ENCODE peak calls at places on chromosome X, in five cellular contexts. One of them, this sample, is unnamed.
A peak's percentile ranks its signal among the peaks of the same experiment; 100 is the strongest.

GRCh38 chrX:122546269-122546668 is 637.8 kb upstream of the GRIA3 start:
- DNase-seq in OCI-LY7: no peak
- DNase-seq in hepatocyte: no peak
- DNase-seq in neuronal stem cell: no peak
- DNase-seq in H9: no peak
- DNase-seq in this sample: no peak

GRCh38 chrX:3345281-3346081 is 971 bp downstream of the MXRA5 start:
- DNase-seq in OCI-LY7: no peak
- DNase-seq in hepatocyte: peak; percentile 66
- DNase-seq in neuronal stem cell: peak; percentile 23
- DNase-seq in H9: peak; percentile 61
- DNase-seq in this sample: peak; percentile 78

GRCh38 chrX:68299923-68300322 is 133.4 kb downstream of the OPHN1 start:
- DNase-seq in OCI-LY7: no peak
- DNase-seq in hepatocyte: no peak
- DNase-seq in neuronal stem cell: no peak
- DNase-seq in H9: no peak
- DNase-seq in this sample: no peak

GRCh38 chrX:65093658-65094057 is 117.4 kb upstream of the ZC4H2 start:
- DNase-seq in OCI-LY7: no peak
- DNase-seq in hepatocyte: no peak
- DNase-seq in neuronal stem cell: no peak
- DNase-seq in H9: no peak
- DNase-seq in this sample: no peak

GRCh38 chrX:21373637-21374162 is 518 bp upstream of the CNKSR2 start:
- DNase-seq in OCI-LY7: no peak
- DNase-seq in hepatocyte: no peak
- DNase-seq in neuronal stem cell: no peak
- DNase-seq in H9: peak; percentile 28
- DNase-seq in this sample: peak; percentile 20

GRCh38 chrX:13287816-13288215 is 32.0 kb downstream of the ATXN3L start:
- DNase-seq in OCI-LY7: no peak
- DNase-seq in hepatocyte: no peak
- DNase-seq in neuronal stem cell: no peak
- DNase-seq in H9: no peak
- DNase-seq in this sample: peak; percentile 66

GRCh38 chrX:15675490-15675921 is 10.9 kb upstream of the CLTRN start:
- DNase-seq in OCI-LY7: peak; percentile 80
- DNase-seq in hepatocyte: peak; percentile 88
- DNase-seq in neuronal stem cell: peak; percentile 74
- DNase-seq in H9: peak; percentile 79
- DNase-seq in this sample: peak; percentile 85

GRCh38 chrX:128106630-128107029 is 54.4 kb upstream of the ACTRT1 start:
- DNase-seq in OCI-LY7: peak; percentile 0
- DNase-seq in hepatocyte: peak; percentile 22
- DNase-seq in neuronal stem cell: peak; percentile 8
- DNase-seq in H9: peak; percentile 28
- DNase-seq in this sample: peak; percentile 70

GRCh38 chrX:45011131-45011530 is 138.1 kb downstream of the KDM6A start:
- DNase-seq in OCI-LY7: no peak
- DNase-seq in hepatocyte: no peak
- DNase-seq in neuronal stem cell: no peak
- DNase-seq in H9: no peak
- DNase-seq in this sample: no peak

GRCh38 chrX:150508018-150508417 is 60.4 kb upstream of the MTM1 start:
- DNase-seq in OCI-LY7: no peak
- DNase-seq in hepatocyte: no peak
- DNase-seq in neuronal stem cell: no peak
- DNase-seq in H9: no peak
- DNase-seq in this sample: peak; percentile 1

GRCh38 chrX:94365736-94366135 is 691.7 kb downstream of the FAM133A start:
- DNase-seq in OCI-LY7: no peak
- DNase-seq in hepatocyte: no peak
- DNase-seq in neuronal stem cell: no peak
- DNase-seq in H9: no peak
- DNase-seq in this sample: peak; percentile 12

DNA sequence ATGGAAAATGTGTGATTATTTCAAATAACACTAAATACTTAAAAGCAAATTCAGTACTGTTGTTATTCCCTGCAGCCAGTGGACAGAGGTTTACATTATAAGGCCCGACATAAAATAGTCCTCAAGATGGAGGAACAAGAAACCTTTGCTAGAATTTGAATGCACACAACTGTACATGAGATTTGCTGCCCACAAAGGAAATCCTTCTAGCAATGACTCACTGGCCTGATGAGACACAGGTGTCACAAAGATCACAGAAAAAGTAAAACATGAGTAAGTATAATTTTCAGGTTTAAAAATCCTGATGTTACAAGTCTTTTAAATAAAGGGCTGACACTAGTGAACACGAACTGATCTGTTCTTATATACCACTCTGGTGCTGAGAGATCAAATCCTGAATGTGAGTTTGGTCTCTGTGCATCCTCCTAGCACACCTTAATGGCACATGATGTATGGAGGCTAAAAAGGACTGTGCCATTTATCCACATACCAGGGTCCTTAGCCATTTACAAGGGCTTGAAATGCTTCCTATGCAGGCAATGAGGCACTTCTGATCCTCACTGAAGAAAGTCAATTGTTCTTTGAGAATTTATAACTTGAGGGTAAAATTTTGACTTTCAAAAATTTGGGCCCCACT is 23.1 kb downstream of the MAP7D3 start:
- DNase-seq in OCI-LY7: no peak
- DNase-seq in hepatocyte: no peak
- DNase-seq in neuronal stem cell: no peak
- DNase-seq in H9: no peak
- DNase-seq in this sample: no peak
- H3K4me2 ChIP-seq in OCI-LY7: no peak overlapping the region
- H3K4me2 ChIP-seq in hepatocyte: no peak overlapping the region
- H3K4me2 ChIP-seq in neuronal stem cell: no peak overlapping the region
- H3K4me2 ChIP-seq in H9: no peak overlapping the region
- H3K4me2 ChIP-seq in this sample: no peak overlapping the region

DNA sequence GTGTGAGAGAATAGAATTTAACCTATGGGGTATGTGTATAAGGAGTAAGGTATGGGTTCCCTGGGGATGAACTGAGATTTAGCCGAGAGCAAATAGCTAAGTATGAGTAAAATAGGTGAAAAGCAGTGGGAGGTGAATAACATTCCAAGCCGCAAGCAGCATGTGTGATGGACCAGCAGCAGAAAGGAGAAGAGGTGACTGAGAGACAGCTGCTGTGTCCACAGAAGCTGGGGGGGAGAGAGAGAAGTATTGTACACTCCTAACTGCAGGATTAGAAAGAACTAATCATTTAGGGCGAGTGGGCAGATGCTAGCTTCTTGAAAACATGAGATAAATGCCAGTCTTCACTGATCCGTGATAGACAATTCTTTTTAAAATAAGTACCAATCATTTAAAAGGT is 296.0 kb downstream of the KLHL4 start:
- DNase-seq in OCI-LY7: no peak
- DNase-seq in hepatocyte: no peak
- DNase-seq in neuronal stem cell: no peak
- DNase-seq in H9: no peak
- DNase-seq in this sample: peak; percentile 26
- H3K4me2 ChIP-seq in OCI-LY7: no peak overlapping the region
- H3K4me2 ChIP-seq in hepatocyte: no peak overlapping the region
- H3K4me2 ChIP-seq in neuronal stem cell: no peak overlapping the region
- H3K4me2 ChIP-seq in H9: no peak overlapping the region
- H3K4me2 ChIP-seq in this sample: no peak overlapping the region

GRCh38 chrX:116111934-116112595 is 58.5 kb upstream of the AGTR2 start:
- DNase-seq in OCI-LY7: no peak
- DNase-seq in hepatocyte: no peak
- DNase-seq in neuronal stem cell: no peak
- DNase-seq in H9: no peak
- DNase-seq in this sample: no peak
- H3K4me2 ChIP-seq in OCI-LY7: no peak overlapping the region
- H3K4me2 ChIP-seq in hepatocyte: no peak overlapping the region
- H3K4me2 ChIP-seq in neuronal stem cell: no peak overlapping the region
- H3K4me2 ChIP-seq in H9: no peak overlapping the region
- H3K4me2 ChIP-seq in this sample: no peak overlapping the region

GRCh38 chrX:132958086-132958703 is at the start of gene HS6ST2:
- DNase-seq in OCI-LY7: no peak
- DNase-seq in hepatocyte: peak; percentile 35
- DNase-seq in neuronal stem cell: peak; percentile 27
- DNase-seq in H9: peak; percentile 48
- DNase-seq in this sample: peak; percentile 60
- H3K4me2 ChIP-seq in OCI-LY7: no peak within 1 kb of the TSS
- H3K4me2 ChIP-seq in hepatocyte: peak within 1 kb of the TSS; percentile 92
- H3K4me2 ChIP-seq in neuronal stem cell: peak within 1 kb of the TSS; percentile 69
- H3K4me2 ChIP-seq in H9: peak within 1 kb of the TSS; percentile 68
- H3K4me2 ChIP-seq in this sample: peak within 1 kb of the TSS; percentile 34

GRCh38 chrX:140432328-140433025 is 72.4 kb downstream of the SOX3 start:
- DNase-seq in OCI-LY7: no peak
- DNase-seq in hepatocyte: peak; percentile 15
- DNase-seq in neuronal stem cell: no peak
- DNase-seq in H9: no peak
- DNase-seq in this sample: no peak

GRCh38 chrX:140434347-140434746 is 70.5 kb downstream of the SOX3 start:
- DNase-seq in OCI-LY7: no peak
- DNase-seq in hepatocyte: no peak
- DNase-seq in neuronal stem cell: no peak
- DNase-seq in H9: no peak
- DNase-seq in this sample: peak; percentile 8

GRCh38 chrX:140439455-140439854 is 65.4 kb downstream of the SOX3 start:
- DNase-seq in OCI-LY7: no peak
- DNase-seq in hepatocyte: peak; percentile 49
- DNase-seq in neuronal stem cell: peak; percentile 76
- DNase-seq in H9: peak; percentile 84
- DNase-seq in this sample: peak; percentile 73

GRCh38 chrX:140431521-140431920 is 73.3 kb downstream of the SOX3 start:
- DNase-seq in OCI-LY7: no peak
- DNase-seq in hepatocyte: no peak
- DNase-seq in neuronal stem cell: no peak
- DNase-seq in H9: no peak
- DNase-seq in this sample: no peak

DNA sequence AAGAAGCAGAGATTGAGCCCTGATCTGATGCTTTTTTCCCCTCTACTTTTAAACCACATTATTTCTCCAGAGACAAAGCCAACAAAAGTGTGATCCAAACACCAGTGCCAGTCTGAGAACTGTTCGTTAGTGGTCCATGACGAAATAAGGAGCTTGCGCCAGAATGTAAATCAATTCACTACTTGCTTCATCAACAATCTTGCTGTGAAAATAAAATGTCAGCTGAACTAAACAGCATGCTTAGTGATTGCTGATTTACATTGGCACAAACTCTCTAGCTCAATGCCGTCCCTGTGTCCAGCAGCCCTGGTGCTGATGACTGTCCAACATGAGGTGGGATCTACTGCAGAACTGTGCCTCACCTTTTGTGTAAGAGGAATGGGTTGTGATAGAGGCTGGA is 71.3 kb downstream of the SOX3 start:
- DNase-seq in OCI-LY7: no peak
- DNase-seq in hepatocyte: no peak
- DNase-seq in neuronal stem cell: no peak
- DNase-seq in H9: no peak
- DNase-seq in this sample: no peak
- H3K4me2 ChIP-seq in OCI-LY7: no peak overlapping the region
- H3K4me2 ChIP-seq in hepatocyte: no peak overlapping the region
- H3K4me2 ChIP-seq in neuronal stem cell: no peak overlapping the region
- H3K4me2 ChIP-seq in H9: no peak overlapping the region
- H3K4me2 ChIP-seq in this sample: no peak overlapping the region

GRCh38 chrX:46561931-46562721 is 11.4 kb upstream of the CHST7 start:
- DNase-seq in OCI-LY7: peak; percentile 76
- DNase-seq in hepatocyte: no peak
- DNase-seq in neuronal stem cell: no peak
- DNase-seq in H9: no peak
- DNase-seq in this sample: no peak

GRCh38 chrX:46553935-46554334 is 8.7 kb upstream of the ZNF674 start:
- DNase-seq in OCI-LY7: no peak
- DNase-seq in hepatocyte: no peak
- DNase-seq in neuronal stem cell: no peak
- DNase-seq in H9: no peak
- DNase-seq in this sample: no peak

GRCh38 chrX:46554942-46555341 is 9.7 kb upstream of the ZNF674 start:
- DNase-seq in OCI-LY7: no peak
- DNase-seq in hepatocyte: no peak
- DNase-seq in neuronal stem cell: no peak
- DNase-seq in H9: no peak
- DNase-seq in this sample: no peak

GRCh38 chrX:46559062-46559461 is 13.8 kb upstream of the ZNF674 start:
- DNase-seq in OCI-LY7: no peak
- DNase-seq in hepatocyte: no peak
- DNase-seq in neuronal stem cell: no peak
- DNase-seq in H9: no peak
- DNase-seq in this sample: no peak
- H3K4me2 ChIP-seq in OCI-LY7: no peak overlapping the region
- H3K4me2 ChIP-seq in hepatocyte: no peak overlapping the region
- H3K4me2 ChIP-seq in neuronal stem cell: no peak overlapping the region
- H3K4me2 ChIP-seq in H9: no peak overlapping the region
- H3K4me2 ChIP-seq in this sample: no peak overlapping the region

This sample was measured in mesendoderm.